ENCODE peak calls at places on chromosomes 7 and 10, in six cellular contexts. O, W, Z, Q, E and M are unnamed samples.

GRCh38 chr7:1466524-1467271 is 7.4 kb upstream of the MICALL2 start:
- DNase-seq in O (peak; percentile 70), W (peak; percentile 81), Z (peak; percentile 78), Q (peak; percentile 90), E (no peak), M (peak; percentile 20)

GRCh38 chr10:50417906-50418697 is 166.8 kb upstream of the ASAH2 start:
- DNase-seq in O (peak; percentile 92), W (peak; percentile 69), Z (peak; percentile 86), Q (peak; percentile 83), E (peak; percentile 53), M (peak; percentile 88)

GRCh38 chr10:613217-613616 is 76.3 kb downstream of the DIP2C start:
- DNase-seq in O (no peak), W (no peak), Z (no peak), Q (no peak), E (no peak), M (no peak)

GRCh38 chr10:113064039-113064438 is 114.0 kb downstream of the TCF7L2 start:
- DNase-seq in O (no peak), W (no peak), Z (no peak), Q (no peak), E (no peak), M (no peak)

GRCh38 chr7:4973728-4974198 is 14.8 kb upstream of the MMD2 start:
- DNase-seq in O (peak; percentile 95), W (peak; percentile 92), Z (peak; percentile 94), Q (peak; percentile 93), E (peak; percentile 98), M (peak; percentile 84)

GRCh38 chr10:17009228-17009700 is 120.3 kb downstream of the CUBN start:
- DNase-seq in O (no peak), W (no peak), Z (no peak), Q (no peak), E (no peak), M (peak; percentile 83)

GRCh38 chr10:117266400-117266799 is 25.5 kb downstream of the SLC18A2 start:
- DNase-seq in O (no peak), W (no peak), Z (no peak), Q (no peak), E (no peak), M (no peak)

GRCh38 chr7:157613575-157614322 is 276.9 kb downstream of the DNAJB6 start:
- DNase-seq in O (no peak), W (no peak), Z (no peak), Q (no peak), E (no peak), M (no peak)

GRCh38 chr10:78389419-78389818 is 355.8 kb downstream of the RPS24 start:
- DNase-seq in O (no peak), W (no peak), Z (no peak), Q (no peak), E (no peak), M (no peak)

GRCh38 chr10:131474426-131474825 is 162.9 kb upstream of the TCERG1L start:
- DNase-seq in O (no peak), W (no peak), Z (no peak), Q (peak; percentile 45), E (no peak), M (no peak)

GRCh38 chr7:27655184-27655583 is 7.5 kb downstream of the HIBADH start:
- DNase-seq in O (no peak), W (no peak), Z (no peak), Q (no peak), E (no peak), M (no peak)

GRCh38 chr10:103929396-103929921 is 11.5 kb upstream of the STN1 start:
- DNase-seq in O (no peak), W (no peak), Z (no peak), Q (no peak), E (no peak), M (no peak)

GRCh38 chr10:79292026-79292425 is 55.2 kb upstream of the PPIF start:
- DNase-seq in O (no peak), W (no peak), Z (no peak), Q (no peak), E (no peak), M (no peak)

GRCh38 chr10:103711351-103711994 is 143.9 kb downstream of the SH3PXD2A start:
- DNase-seq in O (no peak), W (no peak), Z (peak; percentile 26), Q (no peak), E (no peak), M (no peak)

GRCh38 chr7:10924370-10924769 is 49.3 kb upstream of the PHF14 start:
- DNase-seq in O (no peak), W (no peak), Z (no peak), Q (no peak), E (no peak), M (no peak)

GRCh38 chr10:26780793-26781601 is 79.8 kb downstream of the ABI1 start:
- DNase-seq in O (peak; percentile 80), W (no peak), Z (no peak), Q (no peak), E (no peak), M (peak; percentile 96)

GRCh38 chr7:99629643-99630042 is 12.9 kb downstream of the ZSCAN25 start:
- DNase-seq in O (no peak), W (no peak), Z (no peak), Q (no peak), E (no peak), M (no peak)

GRCh38 chr7:99627513-99627912 is 10.8 kb downstream of the ZSCAN25 start:
- DNase-seq in O (no peak), W (no peak), Z (no peak), Q (no peak), E (no peak), M (no peak)

GRCh38 chr7:99631311-99632109 is 14.8 kb downstream of the ZSCAN25 start:
- DNase-seq in O (peak; percentile 56), W (no peak), Z (peak; percentile 78), Q (no peak), E (no peak), M (no peak)

GRCh38 chr7:99626661-99627060 is 9.9 kb downstream of the ZSCAN25 start:
- DNase-seq in O (no peak), W (no peak), Z (no peak), Q (no peak), E (no peak), M (no peak)

DNA sequence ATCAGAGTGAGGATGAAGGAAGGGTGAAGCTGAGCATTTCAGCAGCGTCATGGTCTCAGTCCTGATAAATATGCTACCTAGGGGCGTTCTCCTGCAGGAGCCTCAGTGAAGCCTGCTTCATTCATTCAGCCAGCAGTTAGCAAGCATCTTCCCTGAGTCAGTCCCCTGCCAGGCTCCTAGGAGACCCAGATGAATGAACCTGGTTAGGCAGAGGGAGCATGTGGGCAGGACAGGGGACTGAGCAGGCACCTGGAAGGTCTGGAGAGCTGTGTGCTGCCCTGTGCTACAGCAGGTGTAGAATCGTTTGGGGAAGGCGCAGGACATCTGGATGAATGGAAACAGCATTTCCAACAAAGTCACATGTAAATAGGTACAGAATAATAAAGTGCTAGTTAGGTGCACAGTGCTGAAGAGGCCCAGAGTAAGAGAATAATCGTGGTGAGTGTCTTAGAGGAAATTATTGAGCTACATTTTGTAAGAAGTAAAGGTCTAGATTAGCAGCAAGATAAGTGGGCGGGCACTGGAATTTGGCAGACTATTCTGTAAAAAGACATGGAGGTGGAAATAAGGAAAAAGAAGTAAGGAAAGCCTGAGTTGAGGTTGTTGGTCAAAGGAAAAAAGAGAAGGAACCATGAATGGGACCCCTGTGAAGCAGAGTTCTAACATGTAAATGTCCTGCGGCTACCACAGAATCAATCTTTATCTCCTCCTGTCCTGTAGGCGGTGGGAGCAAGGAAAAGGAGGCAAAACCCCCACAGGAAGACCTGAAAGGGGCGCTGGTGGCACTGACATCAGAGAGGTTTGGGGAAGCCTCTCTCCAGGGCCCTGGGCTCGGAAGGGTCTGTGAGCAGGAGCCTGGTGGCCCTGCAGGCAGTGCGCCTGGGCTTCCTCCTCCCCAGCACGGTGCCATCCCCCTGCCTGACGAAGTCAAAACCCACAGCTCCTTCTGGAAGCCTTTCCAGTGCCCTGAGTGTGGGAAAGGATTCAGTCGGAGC is 12.0 kb downstream of the ZSCAN25 start:
- DNase-seq in O (no peak), W (no peak), Z (no peak), Q (no peak), E (no peak), M (no peak)
- TF ChIP-seq CTCF in O (no peak), W (no peak), Z (no peak), Q (no peak), E (no peak), M (no peak)

GRCh38 chr7:121755818-121756501 is 117.0 kb upstream of the PTPRZ1 start:
- DNase-seq in O (no peak), W (no peak), Z (no peak), Q (no peak), E (no peak), M (no peak)

GRCh38 chr7:121755286-121755685 is 117.7 kb upstream of the PTPRZ1 start:
- DNase-seq in O (no peak), W (no peak), Z (no peak), Q (no peak), E (no peak), M (no peak)

GRCh38 chr7:121748546-121748945 is 124.4 kb upstream of the PTPRZ1 start:
- DNase-seq in O (no peak), W (no peak), Z (no peak), Q (no peak), E (no peak), M (no peak)

GRCh38 chr7:121753965-121754364 is 119.0 kb upstream of the PTPRZ1 start:
- DNase-seq in O (no peak), W (no peak), Z (no peak), Q (no peak), E (no peak), M (no peak)

GRCh38 chr7:121752706-121753105 is 120.3 kb upstream of the PTPRZ1 start:
- DNase-seq in O (peak; percentile 20), W (no peak), Z (no peak), Q (no peak), E (no peak), M (no peak)
- TF ChIP-seq CTCF in O (peak; percentile 20), W (peak; percentile 10), Z (no peak), Q (no peak), E (no peak), M (peak; percentile 64)

GRCh38 chr10:93352638-93353383 is 129.3 kb downstream of the MYOF start:
- DNase-seq in O (peak; percentile 44), W (peak; percentile 26), Z (no peak), Q (no peak), E (no peak), M (peak; percentile 41)

GRCh38 chr10:93356516-93356915 is 125.6 kb downstream of the MYOF start:
- DNase-seq in O (no peak), W (no peak), Z (no peak), Q (no peak), E (no peak), M (no peak)

DNA sequence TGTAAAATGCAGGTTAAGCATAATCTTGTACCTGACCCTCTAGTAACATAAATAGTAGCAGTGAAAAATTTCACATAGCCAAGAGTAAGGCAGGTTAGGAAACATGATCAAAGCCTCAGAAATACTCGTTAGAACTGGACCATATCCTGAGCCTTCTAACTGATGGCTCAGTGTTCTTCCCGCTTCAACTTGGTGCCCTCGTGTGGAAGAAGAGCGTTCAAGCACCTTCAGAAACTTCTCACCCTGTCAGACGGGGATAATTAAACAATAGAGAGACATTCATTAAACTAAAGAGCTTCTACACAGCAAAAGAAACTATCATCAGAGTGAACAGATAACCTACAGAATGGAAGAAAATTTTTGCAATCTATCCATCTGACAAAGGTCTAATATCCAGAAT is 124.5 kb downstream of the MYOF start:
- DNase-seq in O (peak; percentile 59), W (peak; percentile 20), Z (no peak), Q (no peak), E (peak; percentile 51), M (peak; percentile 17)
- TF ChIP-seq CTCF in O (peak; percentile 47), W (peak; percentile 69), Z (peak; percentile 42), Q (no peak), E (peak; percentile 36), M (peak; percentile 68)

DNA sequence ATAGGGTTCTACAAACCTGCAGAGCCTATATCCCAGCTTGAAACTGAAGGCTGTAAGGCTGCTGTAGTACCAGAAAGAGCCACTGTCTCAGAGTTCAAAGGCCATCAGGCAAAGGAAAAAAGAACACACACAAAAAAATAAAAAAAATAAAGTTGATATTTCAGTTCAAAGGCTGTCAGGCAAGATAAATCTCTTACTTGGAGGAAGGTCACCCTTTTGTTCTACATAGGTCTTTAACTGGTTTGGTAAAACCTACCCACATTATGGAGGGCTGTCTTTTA is 12.0 kb upstream of the TMEM26 start:
- DNase-seq in O (no peak), W (no peak), Z (no peak), Q (no peak), E (no peak), M (no peak)
- TF ChIP-seq CTCF in O (no peak), W (no peak), Z (no peak), Q (no peak), E (no peak), M (no peak)